ENCODE peak calls at places on chromosomes 7 and 10, in seven cellular contexts. D is tibial nerve, P is spleen, H is NB4, A is lower leg skin, X is body of pancreas, C is IMR-90. R is an unnamed sample.

GRCh38 chr10:24718031-24718855 is 5.4 kb downstream of the ARHGAP21 start:
- DNase-seq in C (peak), H (no peak), D (no peak), X (no peak), P (no peak), A (no peak), R (no peak)

GRCh38 chr7:127718325-127718724 is 66.3 kb downstream of the SND1 start:
- DNase-seq in A (no peak), X (no peak), H (no peak), D (no peak), C (no peak), P (no peak), R (no peak)

GRCh38 chr10:6603142-6604125 is 23.4 kb upstream of the PRKCQ start:
- DNase-seq in D (no peak), H (no peak), A (no peak), X (no peak), P (no peak), C (no peak), R (no peak)

GRCh38 chr7:78420001-78420400 is 621.4 kb downstream of the PHTF2 start:
- DNase-seq in P (no peak), H (no peak), D (no peak), C (no peak), X (no peak), A (no peak), R (no peak)

GRCh38 chr10:126458453-126458852 is 70.2 kb upstream of the ADAM12 start:
- DNase-seq in P (no peak), C (peak), D (no peak), A (no peak), X (no peak), H (no peak), R (peak)

GRCh38 chr7:31553636-31554035 is 39.7 kb downstream of the ITPRID1 start:
- DNase-seq in P (no peak), D (no peak), A (no peak), X (no peak), C (no peak), H (no peak), R (no peak)

GRCh38 chr7:41114166-41114565 is 588.7 kb downstream of the INHBA start:
- DNase-seq in D (no peak), C (peak), A (no peak), P (no peak), X (no peak), H (no peak), R (no peak)

GRCh38 chr10:132493246-132493755 is 44.3 kb upstream of the INPP5A start:
- DNase-seq in D (no peak), P (peak), A (no peak), C (no peak), H (no peak), X (no peak), R (no peak)

GRCh38 chr10:15262036-15262713 is 93.7 kb upstream of the NMT2 start:
- DNase-seq in A (no peak), D (peak), C (peak), H (no peak), P (no peak), X (peak), R (no peak)

GRCh38 chr7:130090745-130091532 is 20.6 kb downstream of the KLHDC10 start:
- DNase-seq in P (no peak), X (no peak), A (no peak), C (no peak), D (no peak), H (no peak), R (no peak)

GRCh38 chr10:52318136-52318810 is 4.2 kb downstream of the DKK1 start:
- DNase-seq in D (no peak), A (no peak), C (peak), H (no peak), P (no peak), X (no peak), R (no peak)

GRCh38 chr7:29809533-29810155 is 3.3 kb downstream of the WIPF3 start:
- DNase-seq in A (no peak), H (no peak), P (no peak), D (no peak), C (no peak), X (no peak), R (no peak)

GRCh38 chr7:1109581-1110310 is 21.8 kb downstream of the GPER1 start:
- DNase-seq in H (no peak), P (peak), D (no peak), X (no peak), C (no peak), A (no peak), R (no peak)

GRCh38 chr7:78563186-78563585 is 764.6 kb downstream of the PHTF2 start:
- DNase-seq in P (no peak), A (no peak), C (no peak), D (no peak), H (no peak), X (no peak), R (no peak)

GRCh38 chr7:22121702-22122474 is 176.2 kb upstream of the CDCA7L start:
- DNase-seq in P (no peak), C (peak), X (no peak), H (peak), D (no peak), A (no peak), R (no peak)

GRCh38 chr10:47065903-47066302 is 154.7 kb downstream of the PTPN20 start:
- DNase-seq in P (peak), C (no peak), X (no peak), H (no peak), A (no peak), D (no peak), R (no peak)

GRCh38 chr10:113882240-113882639 is 27.8 kb downstream of the NHLRC2 start:
- DNase-seq in H (no peak), A (no peak), C (no peak), D (no peak), P (no peak), X (no peak), R (no peak)

GRCh38 chr10:3548096-3548495 is 236.9 kb downstream of the KLF6 start:
- DNase-seq in X (no peak), P (no peak), D (no peak), A (no peak), H (no peak), C (peak), R (no peak)

GRCh38 chr10:17428616-17429097 is 25.7 kb downstream of the ST8SIA6 start:
- DNase-seq in C (no peak), X (no peak), H (peak), D (no peak), P (peak), A (no peak), R (no peak)

GRCh38 chr10:89032141-89032814 is 41.7 kb downstream of the FAS start:
- DNase-seq in C (peak), A (no peak), X (no peak), P (no peak), H (peak), D (no peak), R (peak)

GRCh38 chr7:96624954-96625353 is 84.7 kb downstream of the SEM1 start:
- DNase-seq in X (no peak), C (no peak), P (no peak), H (no peak), A (no peak), D (no peak), R (no peak)

GRCh38 chr10:114771749-114772148 is 49.8 kb upstream of the FHIP2A start:
- DNase-seq in X (no peak), D (no peak), C (no peak), A (no peak), P (no peak), H (no peak), R (no peak)

GRCh38 chr10:129711261-129711660 is 244.2 kb downstream of the MGMT start:
- DNase-seq in X (no peak), C (no peak), P (no peak), A (peak), H (no peak), D (no peak), R (no peak)

GRCh38 chr7:135392701-135393100 is 117.2 kb downstream of the CNOT4 start:
- DNase-seq in H (no peak), P (no peak), A (no peak), D (no peak), X (no peak), C (no peak), R (no peak)

GRCh38 chr7:20519641-20520040 is 95.8 kb upstream of the ABCB5 start:
- DNase-seq in D (no peak), C (no peak), A (no peak), H (no peak), P (no peak), X (no peak), R (no peak)

GRCh38 chr7:139687980-139688632 is 89.7 kb downstream of the HIPK2 start:
- DNase-seq in D (no peak), A (no peak), P (no peak), H (peak), X (no peak), C (peak), R (peak)

GRCh38 chr7:64308019-64308275 is 5.8 kb upstream of the ZNF736 start:
- DNase-seq in D (peak), C (no peak), A (no peak), H (no peak), X (peak), P (peak), R (no peak)

GRCh38 chr7:150368884-150369739 is 490 bp downstream of the REPIN1 start:
- DNase-seq in P (peak), X (peak), D (peak), C (peak), A (no peak), H (peak), R (peak)

GRCh38 chr7:41612386-41612785 is 90.5 kb downstream of the INHBA start:
- DNase-seq in A (no peak), X (no peak), P (no peak), C (no peak), D (no peak), H (no peak), R (no peak)

GRCh38 chr10:28560617-28561016 is 27.7 kb downstream of the WAC start:
- DNase-seq in D (no peak), P (no peak), A (no peak), C (no peak), X (no peak), H (no peak), R (no peak)

GRCh38 chr10:406976-407375 is 271.7 kb downstream of the ZMYND11 start:
- DNase-seq in D (no peak), X (no peak), C (no peak), A (no peak), H (no peak), P (no peak), R (no peak)

GRCh38 chr10:110137142-110137545 is 70.3 kb upstream of the MXI1 start:
- DNase-seq in D (peak), P (no peak), X (no peak), A (no peak), C (peak), H (peak), R (peak)

GRCh38 chr7:39608278-39608677 is 15.1 kb upstream of the RALA start:
- DNase-seq in C (no peak), A (no peak), H (no peak), X (no peak), P (no peak), D (no peak), R (no peak)
- TF ChIP-seq POLR2A in C (no peak), A (no peak), H (no peak), X (no peak), P (no peak), D (no peak), R (no peak)

DNA sequence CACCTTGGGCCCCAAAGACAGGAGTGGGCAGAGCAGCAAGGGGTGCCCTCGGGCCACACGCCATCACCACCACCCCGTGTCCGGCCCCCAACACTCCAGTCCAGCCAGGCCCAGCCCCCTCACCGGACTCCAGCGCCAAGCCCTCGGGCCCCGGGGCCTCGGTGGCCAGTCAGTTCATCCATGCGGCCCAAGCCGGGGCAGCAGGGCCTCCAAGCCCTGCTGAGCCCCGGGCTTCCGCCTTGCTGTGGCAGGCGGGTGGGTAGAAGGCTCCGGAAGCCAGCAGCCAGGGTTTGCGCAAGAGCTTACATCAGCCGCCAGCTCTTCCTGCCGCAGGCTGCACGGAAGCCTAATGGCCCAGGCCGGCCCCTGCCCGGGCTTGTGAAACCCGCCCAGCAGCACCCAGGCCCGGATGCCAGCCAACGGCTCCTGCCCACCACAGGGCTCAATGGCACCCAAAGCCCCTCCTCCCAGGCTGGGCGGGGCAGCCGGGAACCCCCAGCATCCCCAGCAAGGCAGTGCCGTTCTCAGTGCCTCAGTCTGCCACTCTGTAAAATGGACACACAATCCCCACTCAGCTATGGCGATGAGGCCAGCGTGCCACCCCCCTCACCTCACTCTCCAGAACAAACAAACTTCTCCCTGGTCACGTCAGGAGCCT is 26.5 kb downstream of the TNRC18 start:
- DNase-seq in C (peak), P (peak), H (peak), A (peak), X (peak), D (peak), R (peak)
- TF ChIP-seq POLR2A in C (no peak), P (peak), H (peak), A (no peak), X (peak), D (no peak), R (peak)

GRCh38 chr7:2232766-2233520 is at the start of gene MAD1L1:
- DNase-seq in H (peak), C (peak), D (peak), X (peak), P (peak), A (peak), R (peak)

GRCh38 chr7:2241580-2242540 is at the start of the genes MRM2 and NUDT1:
- DNase-seq in A (peak), C (peak), H (peak), X (peak), D (peak), P (peak), R (peak)

GRCh38 chr7:2233876-2234275 is 1.1 kb upstream of the MAD1L1 start:
- DNase-seq in P (no peak), D (no peak), C (peak), X (no peak), H (no peak), A (no peak), R (no peak)

GRCh38 chr7:2239242-2239641 is 2.8 kb downstream of the MRM2 start:
- DNase-seq in H (no peak), C (no peak), A (no peak), P (no peak), X (no peak), D (no peak), R (no peak)

DNA sequence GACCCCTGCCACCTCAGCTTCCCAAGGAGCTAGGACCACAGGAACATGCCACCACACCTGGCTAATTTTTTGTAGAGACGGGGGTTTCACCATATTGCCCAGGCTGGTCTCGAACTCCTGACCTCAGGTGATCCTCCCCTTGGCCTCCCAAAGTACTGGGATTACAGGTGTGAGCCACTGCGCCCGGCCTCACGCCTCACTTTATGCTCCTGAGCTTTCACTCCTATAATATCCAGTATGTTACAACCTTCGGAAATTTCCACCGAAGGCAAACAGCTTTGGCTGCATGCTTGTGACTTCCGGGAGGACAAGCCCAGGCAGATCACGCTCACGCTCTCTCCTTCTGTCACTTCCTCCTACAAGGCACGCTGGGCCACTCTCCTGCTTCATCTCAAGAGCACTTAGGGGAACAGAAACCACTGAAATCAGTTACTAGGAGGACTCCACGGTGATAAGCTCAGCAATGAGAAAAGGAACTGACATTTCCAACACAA is 4.4 kb upstream of the MAD1L1 start:
- DNase-seq in H (peak), A (no peak), P (peak), X (no peak), D (peak), C (no peak), R (no peak)
- TF ChIP-seq POLR2A in H (no peak), A (no peak), P (no peak), X (no peak), D (peak), C (no peak), R (no peak)

DNA sequence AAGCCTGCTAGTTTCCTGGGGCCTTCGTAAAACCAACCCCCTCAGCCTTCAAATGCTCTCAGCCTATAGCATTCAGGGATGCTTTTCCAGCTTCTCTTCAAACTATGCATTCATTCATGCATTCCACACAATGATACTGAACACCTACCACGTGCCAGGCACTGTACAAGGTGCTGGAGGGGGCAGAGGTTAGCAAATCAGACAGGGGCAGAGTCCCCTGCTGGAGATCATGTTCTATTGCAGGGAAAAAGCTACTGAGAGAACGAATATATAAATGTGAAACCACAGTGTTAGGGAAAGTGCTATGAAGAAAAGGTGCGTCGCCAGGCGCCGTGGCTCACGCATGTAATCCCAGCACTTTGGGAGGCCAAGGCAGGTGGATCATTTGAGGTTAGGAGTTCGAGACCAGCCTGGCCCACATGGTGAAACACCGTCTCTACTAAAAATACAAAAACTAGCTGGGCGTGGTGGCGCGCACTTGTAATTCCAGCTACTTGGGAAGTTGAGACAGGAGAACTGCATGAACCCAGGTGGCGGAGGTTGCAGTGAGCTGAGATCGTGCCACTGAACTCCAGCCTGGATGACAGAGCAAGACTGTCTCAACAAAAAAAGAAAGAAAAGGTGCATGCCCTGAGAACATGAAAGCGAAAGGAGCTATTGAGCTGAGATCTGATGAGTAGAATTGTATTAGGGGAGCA is 64.6 kb upstream of the CALN1 start:
- DNase-seq in A (peak), H (no peak), D (no peak), X (no peak), P (no peak), C (no peak), R (no peak)
- TF ChIP-seq POLR2A in A (no peak), H (no peak), D (no peak), X (no peak), P (no peak), C (no peak), R (no peak)

R was measured in H54.